ENCODE peak calls at places on chromosomes 13 and 19, in five cellular contexts. W is NCI-H1694 treated with DMSO at 0.1 percent for 48 hours; M is NCI-H1105; H is stimulated activated CD4-positive, alpha-beta T cell treated with anti-CD3 and anti-CD28 coated beads, Interleukin-15, amount 100 ng/mL, for 48 hours; D is Calu3. E is an unnamed sample.

GRCh38 chr13:79386125-79386822 is 19.8 kb downstream of the RBM26 start:
- DNase-seq in W (no peak), M (no peak), H (no peak), D (no peak), E (no peak)

GRCh38 chr19:4326837-4327251 is 11.8 kb downstream of the STAP2 start:
- DNase-seq in W (no peak), M (no peak), H (no peak), D (no peak), E (no peak)

GRCh38 chr13:100513987-100514670 is 74.5 kb downstream of the GGACT start:
- DNase-seq in W (no peak), M (no peak), H (no peak), D (no peak), E (no peak)

GRCh38 chr13:37966266-37966665 is 96.7 kb upstream of the TRPC4 start:
- DNase-seq in W (no peak), M (no peak), H (no peak), D (no peak), E (no peak)

GRCh38 chr19:45368737-45369340 is 1.5 kb downstream of the ERCC2 start:
- DNase-seq in W (no peak), M (no peak), H (no peak), D (no peak), E (no peak)

GRCh38 chr13:32246468-32246867 is 68.7 kb downstream of the ZAR1L start:
- DNase-seq in W (no peak), M (no peak), H (peak; percentile 23), D (peak; percentile 60), E (no peak)

GRCh38 chr19:34319230-34319585 is 45.8 kb upstream of the GPI start:
- DNase-seq in W (no peak), M (no peak), H (no peak), D (no peak), E (no peak)

GRCh38 chr13:85798999-85799646 is at the start of gene SLITRK6:
- DNase-seq in W (no peak), M (peak; percentile 35), H (no peak), D (peak; percentile 10), E (no peak)

GRCh38 chr19:46635920-46636761 is at the start of gene GNG8:
- DNase-seq in W (no peak), M (no peak), H (no peak), D (no peak), E (no peak)

GRCh38 chr19:18612051-18612771 is 459 bp upstream of the TMEM59L start:
- DNase-seq in W (no peak), M (no peak), H (no peak), D (no peak), E (no peak)

GRCh38 chr19:9608912-9609311 is 12.1 kb downstream of the ZNF561 start:
- DNase-seq in W (no peak), M (no peak), H (no peak), D (no peak), E (no peak)

GRCh38 chr19:48896191-48896720 is 2.3 kb downstream of the TULP2 start:
- DNase-seq in W (no peak), M (no peak), H (no peak), D (no peak), E (peak; percentile 54)

GRCh38 chr13:80151016-80151415 is 189.9 kb downstream of the SPRY2 start:
- DNase-seq in W (no peak), M (no peak), H (no peak), D (no peak), E (no peak)

E was measured in hippocampal formation.